ENCODE peak calls at places on chromosomes 7 and 10, in six cellular contexts. W is CD8-positive, alpha-beta T cell; D is IMR-90; F is AG04449; L is uterus; Z is foreskin fibroblast. O is an unnamed sample.

GRCh38 chr10:50552771-50553535 is 70.8 kb downstream of the SGMS1 start:
- DNase-seq in F (no peak), D (peak; percentile 36), W (peak; percentile 46), L (no peak), Z (no peak), O (no peak)

GRCh38 chr7:121045090-121045489 is 56.6 kb downstream of the CPED1 start:
- DNase-seq in F (no peak), L (no peak), Z (no peak), D (no peak), W (no peak), O (no peak)

GRCh38 chr10:91198781-91199180 is 21.7 kb upstream of the PCGF5 start:
- DNase-seq in F (no peak), W (no peak), L (no peak), D (peak; percentile 85), Z (peak; percentile 79), O (no peak)

GRCh38 chr7:5491251-5492044 is 67.8 kb upstream of the TNRC18 start:
- DNase-seq in F (no peak), W (no peak), L (no peak), Z (no peak), D (no peak), O (no peak)

GRCh38 chr10:33795529-33795928 is 461.1 kb upstream of the NRP1 start:
- DNase-seq in Z (no peak), D (no peak), W (no peak), F (no peak), L (no peak), O (no peak)

GRCh38 chr10:33005322-33006282 is 47.6 kb upstream of the ITGB1 start:
- DNase-seq in Z (peak; percentile 97), D (peak; percentile 98), F (peak; percentile 96), L (peak; percentile 85), W (no peak), O (peak; percentile 73)

GRCh38 chr7:4745971-4746919 is 29.2 kb upstream of the AP5Z1 start:
- DNase-seq in L (peak; percentile 50), D (peak; percentile 83), F (no peak), Z (peak; percentile 41), W (peak; percentile 60), O (peak; percentile 33)

GRCh38 chr7:4738711-4739527 is 36.5 kb upstream of the AP5Z1 start:
- DNase-seq in Z (peak; percentile 84), F (peak; percentile 52), L (peak; percentile 52), W (peak; percentile 42), D (peak; percentile 95), O (peak; percentile 80)

GRCh38 chr10:72688208-72688651 is 3.7 kb upstream of the MCU start:
- DNase-seq in D (peak; percentile 95), F (peak; percentile 57), Z (peak; percentile 83), L (no peak), W (no peak), O (peak; percentile 77)

GRCh38 chr7:19701471-19701870 is 7.4 kb downstream of the POLR1F start:
- DNase-seq in F (no peak), D (no peak), Z (no peak), W (no peak), L (no peak), O (no peak)
- H3K4me3 ChIP-seq in F (no peak overlapping the region), D (no peak overlapping the region), Z (no peak overlapping the region), W (no peak overlapping the region), L (no peak overlapping the region), O (no peak overlapping the region)

DNA sequence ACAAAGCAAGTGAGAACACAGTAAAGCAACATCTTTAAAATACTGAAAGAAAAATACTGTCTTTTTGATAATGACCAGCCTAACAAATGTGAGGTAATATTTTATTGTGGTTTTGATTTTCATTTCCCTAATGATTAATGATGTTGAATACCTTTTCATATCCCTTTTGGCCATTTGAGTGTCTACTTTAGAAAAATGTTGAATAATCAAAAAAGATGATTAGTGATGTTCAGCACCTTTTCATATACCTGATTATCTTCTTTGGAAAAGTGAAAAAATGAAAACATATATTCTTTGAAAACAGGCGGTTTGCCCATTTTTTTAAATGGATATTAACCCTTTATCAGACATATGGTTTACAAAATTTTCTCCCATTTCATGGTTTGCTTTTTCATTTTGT is 32.2 kb upstream of the EPHB6 start:
- DNase-seq in D (no peak), Z (no peak), L (no peak), F (no peak), W (no peak), O (no peak)
- TF ChIP-seq CTCF in D (no peak), Z (no peak), L (no peak), F (no peak), W (no peak), O (no peak)

GRCh38 chr7:25862254-25862992 is 289.6 kb upstream of the NFE2L3 start:
- DNase-seq in L (peak; percentile 89), F (peak; percentile 100), W (peak; percentile 68), D (peak; percentile 100), Z (peak; percentile 100), O (peak; percentile 86)

GRCh38 chr7:25860206-25860881 is 291.7 kb upstream of the NFE2L3 start:
- DNase-seq in L (no peak), Z (peak; percentile 64), F (no peak), D (peak; percentile 24), W (no peak), O (no peak)

GRCh38 chr7:25860882-25861228 is 291.1 kb upstream of the NFE2L3 start:
- DNase-seq in Z (no peak), L (no peak), W (no peak), F (no peak), D (no peak), O (no peak)

GRCh38 chr7:25862993-25863726 is 288.8 kb upstream of the NFE2L3 start:
- DNase-seq in D (no peak), Z (no peak), W (no peak), F (no peak), L (no peak), O (no peak)

DNA sequence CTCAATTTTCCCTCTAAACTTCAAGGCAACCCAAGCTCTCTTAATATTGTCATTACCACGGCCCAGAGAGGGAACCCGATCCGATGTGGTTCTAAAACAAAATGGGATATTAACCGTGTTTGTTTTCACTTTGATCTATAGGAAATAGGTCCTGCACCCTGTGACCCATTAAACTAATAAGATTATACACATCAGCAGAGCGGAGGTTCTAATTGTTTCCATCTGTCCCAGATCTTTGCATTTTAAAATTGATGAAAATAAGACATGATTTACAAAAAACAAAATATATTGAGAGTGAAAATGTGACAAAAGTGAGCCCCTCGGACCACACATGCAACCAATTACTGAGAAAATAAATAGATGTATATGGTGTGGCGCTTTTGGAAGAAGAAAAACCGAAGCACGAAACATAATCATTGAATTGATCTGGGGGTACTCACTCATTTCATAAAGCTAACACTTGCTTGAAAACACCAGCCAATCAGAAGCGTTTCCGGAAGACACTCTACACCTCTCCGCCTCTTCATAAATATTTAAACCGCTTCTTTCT is 290.2 kb upstream of the NFE2L3 start:
- DNase-seq in F (no peak), D (no peak), L (no peak), Z (no peak), W (no peak), O (no peak)
- H3K4me3 ChIP-seq in F (peak overlapping the region; percentile 53), D (peak overlapping the region; percentile 48), L (no peak overlapping the region), Z (peak overlapping the region; percentile 45), W (no peak overlapping the region), O (no peak overlapping the region)

GRCh38 chr10:112456533-112456932 is 9.5 kb downstream of the VTI1A start:
- DNase-seq in D (no peak), L (no peak), Z (no peak), W (no peak), F (no peak), O (no peak)
- TF ChIP-seq CTCF in D (no peak), L (no peak), Z (no peak), W (no peak), F (no peak), O (no peak)